ENCODE peak calls at places on chromosomes 4 and X, in eight cellular contexts. Z, O, G, A, X, C, F and I are unnamed samples.

GRCh38 chr4:38382492-38382891 is 281.5 kb upstream of the KLF3 start:
- DNase-seq in A (no peak), Z (no peak), G (no peak), X (no peak), F (no peak), O (no peak), C (no peak), I (no peak)

GRCh38 chr4:113049421-113050355 is at the start of gene ANK2:
- DNase-seq in O (peak), C (peak), Z (no peak), G (no peak), F (peak), X (peak), A (no peak), I (no peak)

GRCh38 chrX:147914609-147915008 is 2.9 kb downstream of the FMR1 start:
- DNase-seq in G (no peak), A (no peak), Z (no peak), X (no peak), F (no peak), C (no peak), O (no peak), I (no peak)

GRCh38 chr4:174061026-174061425 is 222.4 kb downstream of the FBXO8 start:
- DNase-seq in G (no peak), Z (no peak), F (no peak), O (no peak), X (no peak), A (no peak), C (no peak), I (no peak)

GRCh38 chrX:53086464-53086863 is 4.3 kb downstream of the TSPYL2 start:
- DNase-seq in X (no peak), F (peak), O (no peak), G (no peak), Z (no peak), C (no peak), A (no peak), I (no peak)

GRCh38 chrX:8813036-8813435 is 11.9 kb upstream of the FAM9A start:
- DNase-seq in Z (no peak), A (no peak), O (no peak), F (no peak), C (no peak), X (no peak), G (no peak), I (no peak)

GRCh38 chrX:38109042-38109904 is 102.9 kb downstream of the SYTL5 start:
- DNase-seq in X (no peak), A (no peak), G (no peak), Z (no peak), O (no peak), F (no peak), C (no peak), I (peak)

GRCh38 chr4:52290468-52290867 is 239.4 kb downstream of the SPATA18 start:
- DNase-seq in G (no peak), A (no peak), C (no peak), F (no peak), X (no peak), Z (no peak), O (no peak), I (peak)

GRCh38 chr4:80202784-80203553 is 5.7 kb downstream of the PRDM8 start:
- DNase-seq in X (peak), O (no peak), G (no peak), Z (peak), C (peak), F (peak), A (no peak), I (no peak)

GRCh38 chr4:18578307-18578706 is 556.8 kb upstream of the LCORL start:
- DNase-seq in A (no peak), Z (no peak), O (no peak), F (no peak), G (no peak), C (no peak), X (no peak), I (no peak)

GRCh38 chr4:159503243-159503642 is 400.4 kb downstream of the RAPGEF2 start:
- DNase-seq in X (no peak), F (no peak), C (no peak), O (no peak), Z (no peak), A (no peak), G (no peak), I (no peak)

GRCh38 chrX:68831405-68832100 is 2.7 kb downstream of the EFNB1 start:
- DNase-seq in C (no peak), A (no peak), O (no peak), F (no peak), X (no peak), Z (no peak), G (no peak), I (no peak)

GRCh38 chrX:39750798-39751197 is 347.0 kb downstream of the BCOR start:
- DNase-seq in X (no peak), F (no peak), A (no peak), Z (no peak), C (peak), G (no peak), O (no peak), I (no peak)

GRCh38 chr4:183599284-183599683 is 59.7 kb downstream of the RWDD4 start:
- DNase-seq in O (no peak), G (no peak), Z (no peak), X (no peak), C (no peak), F (no peak), A (no peak), I (no peak)

GRCh38 chr4:1187182-1187581 is 14.8 kb upstream of the SPON2 start:
- DNase-seq in Z (no peak), C (no peak), O (no peak), A (no peak), F (no peak), G (no peak), X (no peak), I (no peak)

GRCh38 chr4:42786350-42787070 is 106.0 kb upstream of the GRXCR1 start:
- DNase-seq in Z (no peak), C (no peak), F (no peak), G (no peak), X (no peak), A (no peak), O (no peak), I (peak)

GRCh38 chr4:183256756-183257385 is 63.2 kb downstream of the CLDN22 start:
- DNase-seq in O (peak), F (peak), Z (peak), C (peak), G (peak), A (peak), X (peak), I (no peak)

GRCh38 chr4:109912706-109913621 is at the start of gene EGF:
- DNase-seq in O (peak), Z (no peak), A (no peak), G (no peak), X (no peak), C (no peak), F (peak), I (no peak)